ENCODE peak calls at places on chromosome 1, in seven cellular contexts. J is heart right ventricle; P is transverse colon; T is colonic mucosa; S is RWPE1; D is CD4-positive, alpha-beta T cell; K is retinal pigment epithelial cell. U is an unnamed sample.

GRCh38 chr1:67575861-67576260 is 109.1 kb upstream of the GADD45A start:
- DNase-seq in J (no peak), P (no peak), T (no peak), S (peak; percentile 92), D (no peak), K (no peak), U (no peak)

GRCh38 chr1:192516776-192517297 is 58.7 kb upstream of the RGS1 start:
- DNase-seq in J (no peak), P (peak; percentile 36), T (peak; percentile 30), S (no peak), D (peak; percentile 32), K (peak; percentile 81), U (no peak)

GRCh38 chr1:200473698-200474371 is 64.0 kb upstream of the ZNF281 start:
- DNase-seq in J (no peak), P (no peak), T (no peak), S (no peak), D (no peak), K (no peak), U (no peak)

GRCh38 chr1:103509235-103509634 is 16.3 kb upstream of the RNPC3 start:
- DNase-seq in J (no peak), P (no peak), T (no peak), S (no peak), D (no peak), K (no peak), U (no peak)

GRCh38 chr1:89692601-89693503 is 59.9 kb downstream of the LRRC8C start:
- DNase-seq in J (no peak), P (no peak), T (no peak), S (no peak), D (no peak), K (no peak), U (no peak)

GRCh38 chr1:11794446-11795237 is 11.1 kb downstream of the MTHFR start:
- DNase-seq in J (no peak), P (no peak), T (no peak), S (no peak), D (no peak), K (no peak), U (no peak)

GRCh38 chr1:9770276-9770675 is 53.5 kb downstream of the CLSTN1 start:
- DNase-seq in J (no peak), P (peak; percentile 78), T (peak; percentile 74), S (no peak), D (no peak), K (no peak), U (no peak)

GRCh38 chr1:112358798-112359408 is 37.1 kb upstream of the CTTNBP2NL start:
- DNase-seq in J (peak; percentile 76), P (peak; percentile 81), T (peak; percentile 76), S (peak; percentile 51), D (no peak), K (no peak), U (peak; percentile 87)

GRCh38 chr1:202791102-202791747 is 17.0 kb downstream of the KDM5B start:
- DNase-seq in J (no peak), P (no peak), T (no peak), S (no peak), D (no peak), K (no peak), U (no peak)
- TF ChIP-seq CTCF in J (no peak), P (no peak), T (no peak), S (no peak), D (no peak), K (no peak), U (no peak)

DNA sequence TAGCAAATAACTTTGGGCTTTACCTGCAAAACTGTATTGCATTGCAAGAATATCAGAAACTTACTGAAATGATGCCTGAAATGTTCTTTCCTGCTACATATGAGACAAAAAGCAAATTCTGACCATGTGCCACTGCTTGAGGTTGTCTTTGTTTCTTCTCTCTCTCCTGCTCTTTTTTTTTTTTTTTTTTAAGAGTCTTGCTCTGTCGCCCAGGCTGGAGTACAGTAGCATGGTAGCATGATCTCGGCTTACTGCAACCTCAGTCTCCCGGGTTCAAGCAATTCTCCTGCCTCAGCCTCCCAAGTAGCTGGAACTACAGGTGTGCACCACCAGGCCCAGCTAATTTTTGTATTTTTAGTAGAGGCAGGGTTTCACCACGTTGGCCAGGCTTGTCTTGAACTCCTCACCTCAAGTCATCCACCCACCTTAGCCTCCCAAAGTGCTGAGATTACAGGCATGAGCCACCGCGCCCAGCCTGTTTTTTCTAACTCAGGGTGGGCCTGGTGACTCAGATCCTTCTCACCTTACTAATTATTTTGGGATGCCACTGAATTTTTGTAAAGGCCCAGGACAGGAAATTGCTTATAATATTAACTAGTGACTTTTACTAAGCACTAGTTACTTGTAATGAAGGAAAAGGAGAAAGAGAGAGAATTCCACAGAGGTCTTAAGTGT is 35.9 kb downstream of the DNASE2B start:
- DNase-seq in J (no peak), P (no peak), T (no peak), S (no peak), D (no peak), K (no peak), U (no peak)
- TF ChIP-seq CTCF in J (no peak), P (peak; percentile 7), T (no peak), S (peak; percentile 31), D (peak; percentile 37), K (no peak), U (no peak)

GRCh38 chr1:18198240-18198639 is 90.6 kb downstream of the IGSF21 start:
- DNase-seq in J (no peak), P (no peak), T (no peak), S (no peak), D (no peak), K (no peak), U (no peak)

GRCh38 chr1:18201997-18202719 is 94.6 kb downstream of the IGSF21 start:
- DNase-seq in J (no peak), P (no peak), T (no peak), S (no peak), D (no peak), K (no peak), U (no peak)

GRCh38 chr1:18200918-18201317 is 93.3 kb downstream of the IGSF21 start:
- DNase-seq in J (no peak), P (no peak), T (no peak), S (no peak), D (no peak), K (no peak), U (no peak)

GRCh38 chr1:18199462-18199861 is 91.9 kb downstream of the IGSF21 start:
- DNase-seq in J (no peak), P (no peak), T (no peak), S (no peak), D (no peak), K (no peak), U (no peak)

GRCh38 chr1:18200136-18200717 is 92.6 kb downstream of the IGSF21 start:
- DNase-seq in J (no peak), P (no peak), T (no peak), S (no peak), D (no peak), K (no peak), U (no peak)
- TF ChIP-seq CTCF in J (no peak), P (no peak), T (no peak), S (no peak), D (no peak), K (no peak), U (no peak)

DNA sequence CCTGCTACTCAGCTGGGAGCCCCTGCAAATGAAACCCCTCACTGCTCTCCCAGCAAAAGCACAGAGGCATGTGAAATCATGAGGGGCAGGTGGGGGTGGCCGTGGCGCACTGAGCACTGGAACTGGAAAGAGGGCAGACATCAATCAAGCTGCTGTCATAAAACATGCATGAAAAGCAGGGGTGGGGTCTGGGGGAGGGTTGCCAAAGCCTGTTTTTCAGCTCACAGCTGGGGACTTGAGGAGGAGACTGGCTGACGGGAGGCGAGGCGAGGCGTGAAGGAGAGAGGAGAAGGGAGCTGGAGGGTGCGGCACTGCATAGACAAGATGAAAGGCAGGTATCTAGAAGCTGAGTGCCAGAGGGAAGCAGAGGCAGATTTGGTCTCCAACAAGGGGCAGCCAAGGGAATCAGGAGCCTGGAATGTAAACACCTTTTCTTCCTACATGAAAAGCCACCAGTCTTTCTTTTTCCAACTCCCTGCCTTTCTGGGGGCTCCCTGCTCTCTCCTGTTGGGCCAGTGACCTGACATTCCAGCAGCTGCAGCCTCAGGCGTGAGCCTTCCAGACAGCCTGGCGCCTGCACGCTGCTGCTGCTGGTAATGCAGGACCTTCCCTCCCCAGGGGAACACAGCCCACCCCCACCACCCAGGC is 87.0 kb downstream of the NMNAT2 start:
- DNase-seq in J (no peak), P (no peak), T (no peak), S (no peak), D (no peak), K (no peak), U (no peak)
- TF ChIP-seq CTCF in J (no peak), P (no peak), T (no peak), S (no peak), D (no peak), K (peak; percentile 18), U (no peak)

GRCh38 chr1:172425339-172425738 is 4.9 kb downstream of the C1orf105 start:
- DNase-seq in J (no peak), P (no peak), T (no peak), S (no peak), D (no peak), K (no peak), U (no peak)
- TF ChIP-seq CTCF in J (no peak), P (no peak), T (no peak), S (no peak), D (no peak), K (no peak), U (no peak)

DNA sequence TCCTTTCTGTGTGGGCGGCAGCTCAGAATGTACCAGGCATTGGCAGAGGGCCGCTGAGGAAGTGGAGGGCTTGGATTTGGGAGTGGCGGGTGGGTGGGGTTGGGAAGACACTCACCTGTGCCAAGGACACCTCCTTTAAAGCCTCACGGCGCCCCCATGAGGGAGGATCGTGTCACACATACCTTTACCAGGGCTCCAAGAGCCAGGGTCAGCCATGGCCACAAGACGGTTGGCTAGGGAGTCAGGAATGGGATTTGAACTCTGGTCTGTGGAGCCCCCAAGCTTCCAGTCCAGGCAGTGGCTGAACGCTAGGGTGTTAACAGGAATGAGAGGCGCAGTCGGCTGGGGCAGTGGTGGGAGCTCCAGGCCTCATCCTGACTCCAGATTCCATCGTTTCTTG is 4.6 kb downstream of the NBL1 start:
- DNase-seq in J (no peak), P (peak; percentile 89), T (peak; percentile 90), S (no peak), D (no peak), K (no peak), U (no peak)
- TF ChIP-seq CTCF in J (no peak), P (peak; percentile 52), T (peak; percentile 32), S (peak; percentile 35), D (no peak), K (peak; percentile 16), U (no peak)

DNA sequence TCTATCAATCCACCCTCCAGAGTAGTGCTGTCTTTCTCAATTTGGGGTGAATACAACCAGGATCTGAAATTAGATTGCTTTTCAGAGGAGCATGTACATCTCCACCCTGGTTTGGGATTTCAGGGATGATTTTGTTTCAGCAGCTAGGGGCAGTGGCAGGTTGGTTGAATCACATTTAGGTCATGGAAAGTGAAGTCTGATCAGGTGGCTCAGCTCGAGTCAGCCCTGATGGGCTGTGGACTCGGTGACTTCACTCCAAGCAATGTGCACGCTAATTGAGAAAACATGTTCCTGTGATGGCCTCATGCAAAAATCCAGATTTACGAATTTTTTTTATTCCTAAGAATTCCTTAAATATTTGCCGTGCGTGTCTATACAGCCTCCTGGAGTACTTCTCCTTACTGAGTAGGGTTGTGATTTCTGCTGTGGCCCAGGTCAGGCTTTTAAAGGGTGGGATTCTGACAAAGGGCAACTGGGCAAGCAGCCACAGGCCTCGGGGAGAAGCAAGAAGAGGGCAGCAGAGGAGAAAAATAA is 7.5 kb downstream of the NGF start:
- DNase-seq in J (no peak), P (no peak), T (no peak), S (no peak), D (no peak), K (peak; percentile 71), U (no peak)
- TF ChIP-seq CTCF in J (no peak), P (no peak), T (no peak), S (no peak), D (no peak), K (peak; percentile 28), U (peak; percentile 28)